ENCODE peak calls at places on chromosomes 1 and 21, in five cellular contexts. P is astrocyte of the spinal cord; Z is kidney epithelial cell; H is coronary artery; I is CD4-positive, alpha-beta memory T cell. D is an unnamed sample.

GRCh38 chr1:236895665-236896387 is 100.7 kb downstream of the MTR start:
- DNase-seq in P (no peak), Z (no peak), H (no peak), I (no peak), D (no peak)

GRCh38 chr1:228085287-228085926 is 2.9 kb downstream of the ARF1 start:
- DNase-seq in P (peak), Z (no peak), H (no peak), I (no peak), D (no peak)

GRCh38 chr1:46613661-46614603 is 2.7 kb downstream of the MOB3C start:
- DNase-seq in P (peak), Z (no peak), H (peak), I (no peak), D (no peak)

GRCh38 chr21:33063907-33064622 is 5.9 kb upstream of the OLIG1 start:
- DNase-seq in P (no peak), Z (no peak), H (no peak), I (no peak), D (no peak)

GRCh38 chr1:50368179-50369007 is 54.9 kb downstream of the DMRTA2 start:
- DNase-seq in P (peak), Z (no peak), H (no peak), I (peak), D (no peak)

GRCh38 chr1:88740784-88741183 is 56.7 kb downstream of the PKN2 start:
- DNase-seq in P (no peak), Z (no peak), H (no peak), I (no peak), D (no peak)

GRCh38 chr21:15028186-15028585 is 36.6 kb downstream of the NRIP1 start:
- DNase-seq in P (no peak), Z (no peak), H (no peak), I (no peak), D (no peak)

GRCh38 chr1:26959722-26960624 is at the start of gene KDF1:
- DNase-seq in P (no peak), Z (no peak), H (no peak), I (peak), D (no peak)

GRCh38 chr1:1678581-1679380 is 13.8 kb downstream of the SLC35E2B start:
- DNase-seq in P (no peak), Z (no peak), H (no peak), I (peak), D (no peak)

GRCh38 chr1:158035976-158036583 is 42.6 kb downstream of the KIRREL1 start:
- DNase-seq in P (peak), Z (no peak), H (no peak), I (no peak), D (no peak)

GRCh38 chr1:27435566-27436203 is 43.3 kb downstream of the GPR3 start:
- DNase-seq in P (no peak), Z (no peak), H (no peak), I (no peak), D (no peak)

GRCh38 chr1:33876970-33877680 is 13.2 kb downstream of the HMGB4 start:
- DNase-seq in P (peak), Z (no peak), H (no peak), I (no peak), D (no peak)

GRCh38 chr21:29145354-29145782 is 14.9 kb downstream of the MAP3K7CL start:
- DNase-seq in P (peak), Z (peak), H (no peak), I (no peak), D (no peak)

GRCh38 chr1:35769759-35770446 is at the start of gene CLSPN:
- DNase-seq in P (peak), Z (peak), H (peak), I (peak), D (peak)

GRCh38 chr1:156524481-156524869 is 23.9 kb upstream of the MEF2D start:
- DNase-seq in P (no peak), Z (no peak), H (no peak), I (no peak), D (no peak)

GRCh38 chr1:151839457-151840409 is at the start of gene C2CD4D:
- DNase-seq in P (no peak), Z (no peak), H (no peak), I (peak), D (peak)

DNA sequence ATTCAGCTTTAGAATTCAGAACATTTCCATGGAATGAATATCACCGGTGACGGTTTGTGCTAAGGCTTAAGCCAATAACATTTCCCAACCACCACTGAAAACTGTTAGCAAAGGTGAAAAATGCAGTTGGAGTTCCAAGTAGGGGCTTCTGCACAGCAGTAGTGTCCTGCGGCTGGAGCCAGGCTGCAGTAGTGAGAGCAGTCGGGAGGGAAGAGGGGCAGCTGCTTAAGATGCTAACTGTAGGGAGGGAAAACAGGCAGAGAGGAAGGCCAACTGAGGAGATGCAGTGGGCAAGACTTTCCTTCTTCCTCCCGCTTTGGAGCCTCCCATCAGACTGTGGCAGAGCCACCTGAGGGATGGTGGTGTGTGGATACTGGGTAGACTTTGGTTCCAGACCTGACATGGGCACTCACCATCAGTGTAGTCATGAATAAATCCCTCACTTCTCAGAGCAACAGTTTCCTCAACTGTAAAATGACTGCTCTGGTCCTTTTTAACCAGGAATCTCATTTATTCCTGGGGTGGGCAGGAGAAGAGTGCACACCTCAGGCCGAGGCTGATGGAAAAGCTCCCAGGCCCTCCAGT is 3.2 kb downstream of the F3 start:
- DNase-seq in P (peak), Z (no peak), H (no peak), I (no peak), D (no peak)
- H3K4me3 ChIP-seq in P (peak), Z (no peak), H (peak), I (no peak), D (peak)

GRCh38 chr1:15848929-15849774 is 1.6 kb downstream of the SPEN start:
- DNase-seq in P (peak), Z (no peak), H (peak), I (peak), D (peak)

GRCh38 chr1:15847893-15848142 is 311 bp downstream of the SPEN start:
- DNase-seq in P (no peak), Z (no peak), H (no peak), I (no peak), D (no peak)

GRCh38 chr1:15849775-15850449 is 2.4 kb downstream of the SPEN start:
- DNase-seq in P (peak), Z (no peak), H (no peak), I (peak), D (peak)

GRCh38 chr1:15848143-15848928 is 829 bp downstream of the SPEN start:
- DNase-seq in P (peak), Z (no peak), H (peak), I (peak), D (no peak)

DNA sequence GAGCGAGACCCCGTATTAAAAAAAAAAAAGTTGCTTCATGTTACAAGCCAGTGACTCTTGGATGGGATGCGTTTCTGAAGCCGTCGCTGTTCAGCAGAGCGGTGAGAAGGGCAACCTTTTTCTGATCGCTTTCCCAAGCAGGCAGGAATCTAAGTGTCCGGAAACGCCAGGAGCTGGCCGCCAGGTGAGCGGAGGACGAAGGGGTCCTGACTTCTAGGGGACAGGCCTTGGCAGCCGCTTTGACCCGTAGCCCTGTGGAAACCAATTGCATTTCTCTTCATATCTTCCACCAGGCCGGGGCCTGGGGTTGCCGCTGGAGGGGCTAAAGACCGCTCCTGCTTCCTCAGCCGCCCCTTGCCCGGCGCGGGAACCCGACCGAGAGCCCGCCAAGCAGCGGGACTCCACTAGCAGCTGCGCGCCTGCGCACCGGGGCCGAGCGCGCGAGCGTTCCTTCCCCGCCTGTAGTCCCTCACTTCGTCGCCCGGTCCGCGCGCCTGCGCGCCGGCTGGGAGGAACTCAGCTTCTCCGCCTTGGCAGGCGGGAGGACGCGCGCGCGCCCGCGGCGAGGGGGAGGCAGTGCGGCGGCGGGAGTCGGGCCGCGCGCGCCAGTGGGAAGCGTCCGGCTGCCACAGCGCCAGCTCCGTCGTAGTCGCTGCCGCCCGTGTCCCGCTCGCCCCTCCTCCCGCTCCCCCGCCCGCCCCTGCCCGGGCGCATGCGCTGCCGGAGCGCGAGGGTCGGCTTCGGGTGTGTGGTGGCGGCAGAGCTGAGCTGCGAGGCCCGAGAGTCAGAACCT is at the start of gene SPEN:
- DNase-seq in P (peak), Z (peak), H (peak), I (peak), D (peak)
- H3K4me3 ChIP-seq in P (peak), Z (peak), H (peak), I (peak), D (peak)

GRCh38 chr1:212752934-212753497 is 38.6 kb downstream of the NSL1 start:
- DNase-seq in P (no peak), Z (no peak), H (no peak), I (no peak), D (no peak)
- H3K4me3 ChIP-seq in P (no peak), Z (no peak), H (peak), I (no peak), D (no peak)

DNA sequence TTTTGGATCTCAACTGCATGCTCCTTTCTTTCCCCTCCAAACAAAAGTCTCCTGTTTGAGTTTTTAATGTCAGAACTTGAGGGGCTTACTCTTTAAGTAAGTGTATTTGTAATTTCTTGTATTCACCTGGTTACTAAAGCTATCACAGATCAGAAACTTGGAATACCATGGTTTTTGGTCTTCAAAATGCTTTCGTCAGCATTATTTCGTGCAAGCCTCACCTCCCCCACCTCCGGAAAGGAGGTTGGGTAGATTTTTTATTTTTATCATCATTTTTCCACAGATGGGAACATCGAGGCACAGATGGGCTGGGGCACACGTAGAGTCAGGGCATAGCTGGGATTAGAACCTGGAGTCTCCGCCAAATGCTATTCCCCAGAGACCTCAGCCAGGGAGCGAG is 100.7 kb downstream of the IER5 start:
- DNase-seq in P (no peak), Z (no peak), H (no peak), I (no peak), D (no peak)
- H3K4me3 ChIP-seq in P (no peak), Z (no peak), H (no peak), I (no peak), D (no peak)

GRCh38 chr1:224616761-224617409 is 768 bp downstream of the CNIH3 start:
- DNase-seq in P (no peak), Z (no peak), H (no peak), I (no peak), D (no peak)
- H3K4me3 ChIP-seq in P (peak), Z (peak), H (peak), I (peak), D (peak)

DNA sequence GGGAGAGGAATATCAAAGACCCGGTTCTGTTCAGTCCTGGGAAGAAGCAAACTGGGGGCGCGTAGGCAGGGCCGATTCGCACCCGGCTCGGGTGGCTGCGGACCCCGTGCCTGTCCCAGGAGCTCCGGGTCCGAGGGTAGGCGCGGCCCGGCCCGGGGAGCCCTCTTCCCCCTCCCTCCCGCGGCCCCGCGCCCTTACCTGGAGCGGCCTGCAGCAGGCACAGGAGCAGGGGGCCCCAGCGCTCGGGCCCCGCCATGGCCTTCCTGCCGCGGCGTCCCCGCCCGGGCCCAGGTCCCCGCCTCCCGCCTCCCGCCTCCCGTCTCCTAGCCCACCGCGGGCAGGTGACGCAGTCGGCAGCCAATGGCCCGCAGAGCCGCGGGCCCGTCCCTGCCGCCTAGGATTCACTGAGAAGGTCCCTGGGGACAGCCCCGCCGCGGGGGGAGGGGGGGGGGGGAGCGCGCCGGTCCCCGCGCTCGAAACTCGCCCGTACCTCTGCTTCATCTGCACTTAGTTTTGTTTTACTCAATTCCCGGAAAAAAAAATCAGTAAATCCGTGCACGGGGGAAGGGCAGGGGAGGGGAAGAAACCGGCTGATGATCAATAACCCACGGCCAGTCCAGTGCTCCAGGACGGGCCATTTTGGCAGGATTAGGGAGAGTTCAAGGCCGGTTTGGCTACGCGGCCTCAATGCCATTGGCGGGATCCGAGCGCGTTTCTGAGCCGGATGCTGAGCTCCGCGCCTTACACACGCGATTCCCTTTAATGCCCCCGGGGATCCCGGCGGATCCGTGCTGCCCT is at the start of gene IFNLR1:
- DNase-seq in P (no peak), Z (no peak), H (no peak), I (peak), D (no peak)
- H3K4me3 ChIP-seq in P (peak), Z (peak), H (peak), I (peak), D (peak)

D was measured in retinal pigment epithelial cell.